ENCODE peak calls at places on chromosome 13, in four cellular contexts. D, V, P and I are unnamed samples.

GRCh38 chr13:32586022-32586900 is at the start of gene PDS5B:
- DNase-seq in P (peak; percentile 91), V (peak; percentile 94), D (peak; percentile 96), I (peak; percentile 96)

GRCh38 chr13:114143806-114144605 is 11.6 kb upstream of the RASA3 start:
- DNase-seq in V (no peak), P (no peak), D (peak; percentile 55), I (no peak)

GRCh38 chr13:40204246-40204645 is 462.2 kb downstream of the FOXO1 start:
- DNase-seq in D (no peak), V (no peak), P (no peak), I (no peak)

GRCh38 chr13:113864303-113864890 is 521 bp upstream of the GAS6 start:
- DNase-seq in V (no peak), D (no peak), P (no peak), I (no peak)

GRCh38 chr13:42330991-42331390 is 59.0 kb downstream of the AKAP11 start:
- DNase-seq in D (no peak), V (no peak), P (no peak), I (peak; percentile 53)

GRCh38 chr13:48210178-48210577 is 22.8 kb upstream of the ITM2B start:
- DNase-seq in P (peak; percentile 89), D (no peak), V (no peak), I (peak; percentile 78)

GRCh38 chr13:47039106-47039505 is 142.3 kb upstream of the HTR2A start:
- DNase-seq in D (no peak), V (no peak), P (peak; percentile 92), I (peak; percentile 74)

GRCh38 chr13:74015137-74015536 is 119.1 kb downstream of the KLF12 start:
- DNase-seq in P (no peak), V (no peak), D (no peak), I (peak; percentile 31)

GRCh38 chr13:42039457-42039945 is 8.9 kb upstream of the DGKH start:
- DNase-seq in V (no peak), D (no peak), P (no peak), I (no peak)

GRCh38 chr13:31174018-31174417 is 12.3 kb upstream of the HSPH1 start:
- DNase-seq in D (no peak), V (no peak), P (peak; percentile 33), I (peak; percentile 78)

GRCh38 chr13:102003848-102004570 is 397.8 kb downstream of the FGF14 start:
- DNase-seq in P (peak; percentile 6), D (no peak), V (no peak), I (peak; percentile 92)

GRCh38 chr13:99900960-99901359 is 70.6 kb downstream of the ZIC5 start:
- DNase-seq in V (no peak), P (no peak), D (no peak), I (no peak)

GRCh38 chr13:45466359-45466758 is 1.6 kb downstream of the COG3 start:
- DNase-seq in P (no peak), D (no peak), V (no peak), I (no peak)

GRCh38 chr13:101618440-101619187 is 166.1 kb downstream of the ITGBL1 start:
- DNase-seq in P (no peak), V (no peak), D (no peak), I (no peak)

GRCh38 chr13:30105381-30105780 is 202.0 kb downstream of the KATNAL1 start:
- DNase-seq in D (peak; percentile 63), P (no peak), V (no peak), I (no peak)

GRCh38 chr13:27918041-27918917 is 1.5 kb upstream of the PDX1 start:
- DNase-seq in V (no peak), P (no peak), D (peak; percentile 76), I (no peak)

GRCh38 chr13:26604784-26605183 is 47.3 kb downstream of the WASF3 start:
- DNase-seq in D (peak; percentile 50), V (peak; percentile 62), P (no peak), I (no peak)

GRCh38 chr13:26602783-26603182 is 45.3 kb downstream of the WASF3 start:
- DNase-seq in P (no peak), D (no peak), V (no peak), I (no peak)

GRCh38 chr13:26601669-26602068 is 44.2 kb downstream of the WASF3 start:
- DNase-seq in D (no peak), P (peak; percentile 66), V (no peak), I (peak; percentile 50)

GRCh38 chr13:26600345-26600761 is 42.9 kb downstream of the WASF3 start:
- DNase-seq in V (no peak), D (peak; percentile 7), P (peak; percentile 42), I (peak; percentile 17)

GRCh38 chr13:26605845-26606244 is 48.4 kb downstream of the WASF3 start:
- DNase-seq in P (no peak), V (no peak), D (no peak), I (peak; percentile 18)
- TF ChIP-seq CTCF in P (no peak), V (no peak), D (no peak), I (peak; percentile 34)

DNA sequence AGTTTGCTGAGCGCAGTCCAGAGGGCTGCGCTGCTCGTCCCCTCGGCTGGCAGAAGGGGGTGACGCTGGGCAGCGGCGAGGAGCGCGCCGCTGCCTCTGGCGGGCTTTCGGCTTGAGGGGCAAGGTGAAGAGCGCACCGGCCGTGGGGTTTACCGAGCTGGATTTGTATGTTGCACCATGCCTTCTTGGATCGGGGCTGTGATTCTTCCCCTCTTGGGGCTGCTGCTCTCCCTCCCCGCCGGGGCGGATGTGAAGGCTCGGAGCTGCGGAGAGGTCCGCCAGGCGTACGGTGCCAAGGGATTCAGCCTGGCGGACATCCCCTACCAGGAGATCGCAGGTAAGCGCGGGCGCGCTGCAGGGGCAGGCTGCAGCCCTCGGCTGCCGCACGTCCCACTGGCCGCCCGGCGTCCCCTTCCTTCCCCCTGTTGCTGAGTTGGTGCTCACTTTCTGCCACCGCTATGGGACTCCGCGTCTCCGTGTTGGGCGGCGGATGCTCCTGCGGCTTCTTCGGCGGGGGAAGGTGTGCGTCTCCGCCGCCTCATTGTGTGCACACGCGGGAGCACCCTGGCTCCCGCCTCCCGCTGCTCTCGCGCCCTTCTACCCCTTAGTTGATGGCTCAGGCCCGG is 786 bp downstream of the GPC6 start:
- DNase-seq in P (peak; percentile 64), D (no peak), V (no peak), I (peak; percentile 65)
- H3K4me3 ChIP-seq in P (peak overlapping the region; percentile 58), D (peak overlapping the region; percentile 34), V (peak overlapping the region; percentile 68), I (peak overlapping the region; percentile 88)

DNA sequence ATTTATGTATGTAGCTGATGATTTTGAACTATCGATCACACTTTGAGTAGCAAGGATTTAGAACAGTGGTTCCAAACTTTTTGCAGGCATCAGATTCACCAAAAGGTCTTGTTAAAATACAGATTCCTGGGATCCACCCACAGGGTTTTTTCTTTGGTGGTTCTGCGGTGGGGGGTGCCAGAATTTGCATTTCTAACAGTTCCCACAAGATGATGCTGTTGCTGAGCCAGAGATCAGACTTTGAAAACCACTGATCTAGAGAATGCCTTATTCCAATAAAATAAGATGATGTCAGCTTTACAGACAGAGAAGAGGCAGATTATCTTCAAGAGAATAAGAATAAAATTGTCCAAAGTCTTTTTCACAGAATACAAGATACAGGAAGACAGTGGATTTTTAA is 80.9 kb upstream of the SHISA2 start:
- DNase-seq in D (no peak), P (peak; percentile 6), V (no peak), I (peak; percentile 43)
- TF ChIP-seq CTCF in D (no peak), P (peak; percentile 15), V (peak; percentile 41), I (peak; percentile 51)

GRCh38 chr13:22041741-22042140 is 370.9 kb downstream of the FGF9 start:
- DNase-seq in V (no peak), P (no peak), D (no peak), I (no peak)

GRCh38 chr13:22039961-22040360 is 369.1 kb downstream of the FGF9 start:
- DNase-seq in V (no peak), P (no peak), D (no peak), I (no peak)

GRCh38 chr13:22040810-22041364 is 370.0 kb downstream of the FGF9 start:
- DNase-seq in D (peak; percentile 45), P (no peak), V (no peak), I (no peak)
- H3K4me3 ChIP-seq in D (no peak overlapping the region), P (no peak overlapping the region), V (peak overlapping the region; percentile 47), I (no peak overlapping the region)

GRCh38 chr13:52707375-52707774 is 32.2 kb downstream of the CNMD start:
- DNase-seq in P (no peak), D (no peak), V (no peak), I (peak; percentile 13)
- TF ChIP-seq CTCF in P (no peak), D (no peak), V (no peak), I (peak; percentile 28)

GRCh38 chr13:111370570-111371150 is 50.2 kb downstream of the TEX29 start:
- DNase-seq in V (no peak), P (no peak), D (no peak), I (no peak)

GRCh38 chr13:111371211-111371610 is 50.8 kb downstream of the TEX29 start:
- DNase-seq in P (no peak), V (no peak), D (no peak), I (peak; percentile 19)

GRCh38 chr13:111371720-111372119 is 51.3 kb downstream of the TEX29 start:
- DNase-seq in P (no peak), D (no peak), V (no peak), I (no peak)

GRCh38 chr13:111372651-111373425 is 52.4 kb downstream of the TEX29 start:
- DNase-seq in P (no peak), V (no peak), D (no peak), I (no peak)

DNA sequence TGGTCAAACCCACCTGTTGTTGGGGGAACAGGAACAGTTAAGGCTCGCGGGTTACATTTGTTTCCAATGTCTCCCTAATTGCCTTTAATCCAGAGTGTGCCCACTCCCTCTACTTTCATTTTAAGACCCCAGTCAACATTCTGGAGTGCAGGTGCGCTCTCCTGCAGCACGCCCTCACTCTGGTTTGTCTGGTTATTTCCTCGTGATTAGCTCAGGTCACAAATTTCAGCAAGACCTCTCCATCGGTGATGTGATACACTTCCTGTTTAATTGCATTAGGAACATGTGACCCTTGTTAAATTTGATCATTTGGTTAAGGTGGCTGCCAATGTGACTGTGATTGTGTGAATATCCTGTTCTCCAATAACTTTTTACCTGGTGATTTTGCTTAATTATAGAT is 53.0 kb downstream of the TEX29 start:
- DNase-seq in P (no peak), V (no peak), D (no peak), I (no peak)
- H3K4me3 ChIP-seq in P (no peak overlapping the region), V (no peak overlapping the region), D (no peak overlapping the region), I (no peak overlapping the region)